ENCODE peak calls at places on chromosomes 6 and 20, in four cellular contexts. One of them, this sample, is unnamed.
A peak's percentile ranks its signal among the peaks of the same experiment; 100 is the strongest.

GRCh38 chr20:588476-588875 is 21.6 kb downstream of the TCF15 start:
- DNase-seq in neural progenitor cell: no peak
- DNase-seq in HepG2: no peak
- DNase-seq in IMR-90: no peak
- DNase-seq in this sample: no peak

GRCh38 chr6:64776359-64776758 is 930.7 kb downstream of the EYS start:
- DNase-seq in neural progenitor cell: no peak
- DNase-seq in HepG2: no peak
- DNase-seq in IMR-90: no peak
- DNase-seq in this sample: no peak

GRCh38 chr6:15796130-15796766 is 133.4 kb upstream of the DTNBP1 start:
- DNase-seq in neural progenitor cell: no peak
- DNase-seq in HepG2: no peak
- DNase-seq in IMR-90: no peak
- DNase-seq in this sample: no peak

GRCh38 chr6:3321875-3322274 is 63.1 kb downstream of the PSMG4 start:
- DNase-seq in neural progenitor cell: no peak
- DNase-seq in HepG2: no peak
- DNase-seq in IMR-90: no peak
- DNase-seq in this sample: no peak

GRCh38 chr20:31842471-31843157 is 2.8 kb downstream of the FOXS1 start:
- DNase-seq in neural progenitor cell: peak; percentile 47
- DNase-seq in HepG2: no peak
- DNase-seq in IMR-90: peak; percentile 59
- DNase-seq in this sample: peak; percentile 83

GRCh38 chr6:25038992-25039391 is 103.2 kb upstream of the RIPOR2 start:
- DNase-seq in neural progenitor cell: no peak
- DNase-seq in HepG2: no peak
- DNase-seq in IMR-90: no peak
- DNase-seq in this sample: no peak

GRCh38 chr20:62149532-62150235 is 6.1 kb downstream of the SS18L1 start:
- DNase-seq in neural progenitor cell: peak; percentile 32
- DNase-seq in HepG2: peak; percentile 93
- DNase-seq in IMR-90: peak; percentile 18
- DNase-seq in this sample: peak; percentile 93

GRCh38 chr20:20360464-20360863 is 7.4 kb upstream of the INSM1 start:
- DNase-seq in neural progenitor cell: peak; percentile 76
- DNase-seq in HepG2: peak; percentile 67
- DNase-seq in IMR-90: peak; percentile 69
- DNase-seq in this sample: no peak

GRCh38 chr6:41974281-41974825 is 32.7 kb upstream of the CCND3 start:
- DNase-seq in neural progenitor cell: no peak
- DNase-seq in HepG2: no peak
- DNase-seq in IMR-90: no peak
- DNase-seq in this sample: no peak

GRCh38 chr6:33781105-33781975 is 7.6 kb downstream of the LEMD2 start:
- DNase-seq in neural progenitor cell: peak; percentile 84
- DNase-seq in HepG2: no peak
- DNase-seq in IMR-90: no peak
- DNase-seq in this sample: no peak

GRCh38 chr6:3119040-3119723 is 671 bp downstream of the BPHL start:
- DNase-seq in neural progenitor cell: no peak
- DNase-seq in HepG2: peak; percentile 84
- DNase-seq in IMR-90: peak; percentile 31
- DNase-seq in this sample: no peak

GRCh38 chr6:23244300-23244699 is 674.9 kb downstream of the HDGFL1 start:
- DNase-seq in neural progenitor cell: no peak
- DNase-seq in HepG2: no peak
- DNase-seq in IMR-90: peak; percentile 94
- DNase-seq in this sample: no peak

GRCh38 chr20:10982692-10983091 is 308.9 kb upstream of the JAG1 start:
- DNase-seq in neural progenitor cell: no peak
- DNase-seq in HepG2: peak; percentile 10
- DNase-seq in IMR-90: peak; percentile 94
- DNase-seq in this sample: no peak

GRCh38 chr6:101666256-101666655 is 272.7 kb downstream of the GRIK2 start:
- DNase-seq in neural progenitor cell: peak; percentile 7
- DNase-seq in HepG2: peak; percentile 0
- DNase-seq in IMR-90: peak; percentile 80
- DNase-seq in this sample: peak; percentile 68

GRCh38 chr20:37356387-37356786 is 10.4 kb downstream of the SRC start:
- DNase-seq in neural progenitor cell: no peak
- DNase-seq in HepG2: no peak
- DNase-seq in IMR-90: no peak
- DNase-seq in this sample: peak; percentile 99

GRCh38 chr6:135251964-135252429 is 70.9 kb downstream of the MYB start:
- DNase-seq in neural progenitor cell: peak; percentile 37
- DNase-seq in HepG2: peak; percentile 83
- DNase-seq in IMR-90: peak; percentile 73
- DNase-seq in this sample: no peak

GRCh38 chr20:4522310-4522709 is 199.4 kb upstream of the PRND start:
- DNase-seq in neural progenitor cell: no peak
- DNase-seq in HepG2: no peak
- DNase-seq in IMR-90: no peak
- DNase-seq in this sample: no peak

GRCh38 chr6:26057899-26058298 is 29.3 kb upstream of the HFE start:
- DNase-seq in neural progenitor cell: no peak
- DNase-seq in HepG2: no peak
- DNase-seq in IMR-90: no peak
- DNase-seq in this sample: no peak

DNA sequence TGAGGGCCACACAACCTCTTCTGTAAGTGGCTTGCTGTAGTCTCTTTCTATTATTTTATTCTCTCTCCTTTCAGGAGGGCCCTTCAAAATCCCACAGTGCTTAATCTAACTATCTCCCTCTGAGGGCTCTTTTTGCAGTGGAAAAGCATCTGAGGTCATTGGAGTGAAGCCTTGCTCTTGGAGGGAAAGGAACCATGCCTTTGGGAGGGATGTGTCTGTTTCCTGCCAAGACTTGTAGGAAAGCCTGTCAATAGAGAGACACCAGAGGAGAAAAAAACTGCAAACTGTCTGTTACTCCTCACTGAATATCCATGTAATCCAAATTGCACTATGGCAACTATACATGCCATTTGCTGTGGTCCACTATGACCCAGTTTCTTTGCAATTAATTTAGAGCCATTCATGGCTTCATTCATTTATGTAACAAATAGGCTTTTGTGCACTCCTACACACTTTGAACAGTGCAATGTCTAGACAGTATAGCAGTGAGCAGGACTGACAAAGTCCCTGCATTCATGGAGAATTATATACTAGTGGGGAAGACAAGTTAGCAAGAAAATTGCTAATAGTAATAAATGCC is 296.4 kb downstream of the SLC35F1 start:
- DNase-seq in neural progenitor cell: no peak
- DNase-seq in HepG2: no peak
- DNase-seq in IMR-90: no peak
- DNase-seq in this sample: no peak
- H3K27ac ChIP-seq in neural progenitor cell: no peak overlapping the region
- H3K27ac ChIP-seq in HepG2: no peak overlapping the region
- H3K27ac ChIP-seq in IMR-90: no peak overlapping the region
- H3K27ac ChIP-seq in this sample: no peak overlapping the region

GRCh38 chr6:36625161-36625919 is 31.2 kb downstream of the SRSF3 start:
- DNase-seq in neural progenitor cell: peak; percentile 1
- DNase-seq in HepG2: no peak
- DNase-seq in IMR-90: peak; percentile 79
- DNase-seq in this sample: no peak
- H3K4me1 ChIP-seq in neural progenitor cell: no peaks in the 10 kb centered on the region
- H3K4me1 ChIP-seq in HepG2: peaks cover 44% of the 10 kb centered on the region
- H3K4me1 ChIP-seq in IMR-90: peaks cover 13% of the 10 kb centered on the region
- H3K4me1 ChIP-seq in this sample: peaks cover 4% of the 10 kb centered on the region

GRCh38 chr6:56850618-56851017 is 104.3 kb upstream of the BEND6 start:
- DNase-seq in neural progenitor cell: no peak
- DNase-seq in HepG2: no peak
- DNase-seq in IMR-90: no peak
- DNase-seq in this sample: no peak
- H3K4me3 ChIP-seq in neural progenitor cell: peak overlapping the region; percentile 93
- H3K4me3 ChIP-seq in HepG2: no peak overlapping the region
- H3K4me3 ChIP-seq in IMR-90: peak overlapping the region; percentile 64
- H3K4me3 ChIP-seq in this sample: no peak overlapping the region

DNA sequence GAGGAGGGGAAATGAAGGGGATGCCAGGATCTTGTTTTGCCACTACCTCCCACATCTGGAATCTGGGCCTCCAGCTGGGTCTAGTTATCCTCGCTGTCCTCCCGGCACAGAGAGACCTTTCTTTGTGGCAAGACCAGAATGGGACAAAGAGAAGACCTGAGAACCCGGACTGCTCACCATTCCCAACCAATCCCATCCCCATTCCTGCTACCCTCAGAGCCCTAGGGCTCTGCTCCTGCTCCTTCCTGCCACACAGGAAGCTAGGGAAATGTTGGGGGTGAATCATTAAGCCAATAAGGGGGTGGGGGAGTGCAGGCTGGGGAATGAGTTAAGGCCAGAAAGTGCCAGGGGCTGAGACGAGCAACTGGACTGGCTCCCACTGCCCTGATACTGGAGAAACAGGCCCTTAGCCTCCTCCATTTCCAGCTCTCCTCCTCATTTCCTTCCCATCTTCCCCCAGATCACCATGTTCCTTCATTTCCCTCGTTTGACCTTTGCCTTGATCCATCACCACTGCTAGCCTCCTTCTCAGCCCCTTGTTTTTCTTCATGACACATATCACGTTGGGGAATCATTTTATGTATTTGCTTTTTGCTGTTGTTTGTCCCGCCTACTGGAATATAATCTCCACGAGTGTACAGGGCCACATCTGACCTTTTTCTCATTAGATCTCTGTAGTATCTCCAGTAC is 4.6 kb upstream of the IER3 start:
- DNase-seq in neural progenitor cell: no peak
- DNase-seq in HepG2: peak; percentile 87
- DNase-seq in IMR-90: peak; percentile 48
- DNase-seq in this sample: no peak
- H3K27ac ChIP-seq in neural progenitor cell: no peak overlapping the region
- H3K27ac ChIP-seq in HepG2: peak overlapping the region; percentile 76
- H3K27ac ChIP-seq in IMR-90: peak overlapping the region; percentile 48
- H3K27ac ChIP-seq in this sample: peak overlapping the region; percentile 98

GRCh38 chr6:37506479-37506878 is 6.8 kb upstream of the CCDC167 start:
- DNase-seq in neural progenitor cell: no peak
- DNase-seq in HepG2: no peak
- DNase-seq in IMR-90: no peak
- DNase-seq in this sample: no peak
- H3K4me1 ChIP-seq in neural progenitor cell: peaks cover 11% of the 10 kb centered on the region
- H3K4me1 ChIP-seq in HepG2: peaks cover 23% of the 10 kb centered on the region
- H3K4me1 ChIP-seq in IMR-90: no peaks in the 10 kb centered on the region
- H3K4me1 ChIP-seq in this sample: no peaks in the 10 kb centered on the region